ENCODE peak calls at places on chromosomes 6 and 20, in nine cellular contexts. L, O, H, Q, U, J, P, G and F are unnamed samples.
A peak's percentile ranks its signal among the peaks of the same experiment; 100 is the strongest.

GRCh38 chr6:30364591-30364990 is 19.6 kb downstream of the RPP21 start:
- DNase-seq in G (no peak), J (no peak), Q (no peak), H (no peak), O (no peak), U (no peak), P (no peak), L (no peak), F (no peak)

GRCh38 chr20:49483018-49483705 is 694 bp upstream of the KCNB1 start:
- DNase-seq in P (no peak), O (no peak), H (no peak), G (no peak), J (no peak), Q (no peak), L (no peak), U (no peak), F (no peak)

GRCh38 chr6:1062786-1063545 is 248.9 kb upstream of the FOXQ1 start:
- DNase-seq in L (no peak), G (no peak), J (no peak), P (no peak), Q (no peak), U (no peak), O (no peak), H (no peak), F (no peak)

GRCh38 chr6:151723152-151723551 is 84.3 kb upstream of the ESR1 start:
- DNase-seq in H (no peak), Q (no peak), L (no peak), U (no peak), P (no peak), J (no peak), O (no peak), G (no peak), F (no peak)

GRCh38 chr6:11424395-11425050 is 113.0 kb upstream of the TMEM170B start:
- DNase-seq in P (no peak), J (no peak), L (no peak), Q (no peak), U (no peak), G (no peak), O (no peak), H (no peak), F (no peak)

GRCh38 chr6:84685983-84686584 is 78.3 kb downstream of the TBX18 start:
- DNase-seq in G (no peak), U (no peak), L (no peak), O (no peak), H (no peak), J (no peak), Q (no peak), P (peak; percentile 18), F (no peak)

GRCh38 chr6:161242779-161243693 is 30.8 kb downstream of the AGPAT4 start:
- DNase-seq in L (no peak), J (no peak), G (no peak), Q (no peak), O (no peak), U (peak; percentile 23), P (no peak), H (no peak), F (no peak)

GRCh38 chr6:149988550-149989336 is 25.0 kb downstream of the ULBP1 start:
- DNase-seq in O (no peak), Q (no peak), G (no peak), P (no peak), U (no peak), L (no peak), J (no peak), H (no peak), F (no peak)

GRCh38 chr6:34028691-34029360 is 117.1 kb downstream of the GRM4 start:
- DNase-seq in O (no peak), P (no peak), Q (no peak), H (no peak), L (no peak), J (no peak), G (no peak), U (no peak), F (no peak)

GRCh38 chr6:148713033-148713738 is 33.6 kb upstream of the UST start:
- DNase-seq in U (no peak), Q (no peak), G (no peak), O (no peak), J (no peak), P (no peak), L (no peak), H (no peak), F (no peak)

GRCh38 chr6:3366596-3367413 is 90.0 kb downstream of the SLC22A23 start:
- DNase-seq in H (no peak), U (no peak), P (no peak), G (no peak), Q (no peak), J (no peak), L (no peak), O (no peak), F (no peak)

GRCh38 chr20:10447028-10447427 is 11.9 kb downstream of the SLX4IP start:
- DNase-seq in H (no peak), O (peak; percentile 29), U (no peak), G (no peak), Q (no peak), L (no peak), J (no peak), P (peak; percentile 57), F (peak; percentile 66)

GRCh38 chr6:30359276-30359675 is 14.3 kb downstream of the RPP21 start:
- DNase-seq in J (no peak), P (no peak), L (no peak), G (no peak), U (no peak), Q (no peak), O (no peak), H (no peak), F (no peak)

GRCh38 chr20:14732996-14733395 is 395.6 kb upstream of the FLRT3 start:
- DNase-seq in L (no peak), J (no peak), G (no peak), O (no peak), H (no peak), P (no peak), Q (no peak), U (no peak), F (no peak)

GRCh38 chr20:5354871-5355270 is 38.1 kb upstream of the PROKR2 start:
- DNase-seq in L (no peak), P (no peak), G (no peak), H (no peak), J (no peak), O (no peak), U (no peak), Q (no peak), F (no peak)

GRCh38 chr6:22766979-22767378 is 197.6 kb downstream of the HDGFL1 start:
- DNase-seq in O (no peak), P (no peak), U (no peak), G (no peak), J (no peak), H (no peak), Q (no peak), L (no peak), F (no peak)

GRCh38 chr6:96279084-96279483 is 242.5 kb upstream of the UFL1 start:
- DNase-seq in Q (no peak), J (no peak), O (no peak), H (no peak), L (no peak), G (no peak), U (no peak), P (no peak), F (no peak)

GRCh38 chr20:12925214-12925755 is 83.5 kb upstream of the SPTLC3 start:
- DNase-seq in J (no peak), L (peak; percentile 34), O (no peak), U (no peak), Q (no peak), P (peak; percentile 58), H (peak; percentile 53), G (peak; percentile 45), F (peak; percentile 81)

GRCh38 chr6:31149827-31150447 is 7.7 kb downstream of the CCHCR1 start:
- DNase-seq in Q (no peak), L (no peak), O (no peak), U (no peak), H (no peak), G (no peak), P (no peak), J (no peak), F (no peak)

GRCh38 chr6:87806635-87807034 is 104.6 kb upstream of the AKIRIN2 start:
- DNase-seq in P (peak; percentile 34), O (no peak), U (no peak), G (no peak), J (no peak), Q (no peak), H (no peak), L (no peak), F (no peak)

GRCh38 chr6:73452107-73452461 is at the start of gene CGAS:
- DNase-seq in H (peak; percentile 33), Q (no peak), O (peak; percentile 66), J (peak; percentile 82), P (peak; percentile 84), U (peak; percentile 78), G (peak; percentile 74), L (peak; percentile 82), F (peak; percentile 60)

GRCh38 chr6:53041356-53041755 is 23.8 kb upstream of the FBXO9 start:
- DNase-seq in J (no peak), G (no peak), L (no peak), U (no peak), Q (no peak), H (no peak), P (no peak), O (no peak), F (no peak)

GRCh38 chr6:65979120-65979519 is 272.1 kb upstream of the EYS start:
- DNase-seq in J (no peak), Q (no peak), G (no peak), L (no peak), O (no peak), P (no peak), H (no peak), U (no peak), F (no peak)

GRCh38 chr6:142942238-142942637 is 2.7 kb downstream of the HIVEP2 start:
- DNase-seq in P (no peak), O (no peak), Q (no peak), J (no peak), G (no peak), L (no peak), U (no peak), H (no peak), F (no peak)
- H3K4me1 ChIP-seq in P (peaks cover 6% of the 10 kb centered on the region), O (peaks cover 67% of the 10 kb centered on the region), Q (peaks cover 16% of the 10 kb centered on the region), J (peaks cover 25% of the 10 kb centered on the region), G (peaks cover 29% of the 10 kb centered on the region), L (peaks cover 30% of the 10 kb centered on the region), U (peaks cover 51% of the 10 kb centered on the region), H (peaks cover 4% of the 10 kb centered on the region), F (peaks cover 25% of the 10 kb centered on the region)

GRCh38 chr6:163469459-163469858 is 54.9 kb downstream of the QKI start:
- DNase-seq in P (no peak), J (no peak), Q (no peak), U (no peak), O (no peak), L (no peak), H (no peak), G (no peak), F (no peak)
- H3K4me1 ChIP-seq in P (no peaks in the 10 kb centered on the region), J (peaks cover 76% of the 10 kb centered on the region), Q (no peaks in the 10 kb centered on the region), U (peaks cover 66% of the 10 kb centered on the region), O (no peaks in the 10 kb centered on the region), L (peaks cover 7% of the 10 kb centered on the region), H (no peaks in the 10 kb centered on the region), G (peaks cover 45% of the 10 kb centered on the region), F (no peaks in the 10 kb centered on the region)

GRCh38 chr20:34010405-34010895 is 16.7 kb downstream of the RALY start:
- DNase-seq in U (no peak), L (no peak), Q (no peak), H (no peak), P (no peak), J (no peak), O (no peak), G (no peak), F (no peak)
- H3K4me1 ChIP-seq in U (peaks cover 69% of the 10 kb centered on the region), L (peaks cover 14% of the 10 kb centered on the region), Q (peaks cover 59% of the 10 kb centered on the region), H (no peaks in the 10 kb centered on the region), P (peaks cover 44% of the 10 kb centered on the region), J (peaks cover 79% of the 10 kb centered on the region), O (peaks cover 73% of the 10 kb centered on the region), G (peaks cover 51% of the 10 kb centered on the region), F (peaks cover 3% of the 10 kb centered on the region)

GRCh38 chr6:39391182-39391581 is 68.7 kb upstream of the KCNK16 start:
- DNase-seq in O (no peak), P (no peak), U (no peak), G (no peak), H (no peak), L (no peak), J (no peak), Q (no peak), F (no peak)
- H3K4me1 ChIP-seq in O (no peaks in the 10 kb centered on the region), P (no peaks in the 10 kb centered on the region), U (no peaks in the 10 kb centered on the region), G (no peaks in the 10 kb centered on the region), H (no peaks in the 10 kb centered on the region), L (no peaks in the 10 kb centered on the region), J (no peaks in the 10 kb centered on the region), Q (no peaks in the 10 kb centered on the region), F (no peaks in the 10 kb centered on the region)